ENCODE peak calls at places on chromosomes 11 and 22, in ten cellular contexts. X is upper lobe of right lung, K is IMR-90, B is left ventricle myocardium inferior, U is RWPE1, J is psoas muscle, G is HL-60, P is cardiac muscle cell, Z is tibial nerve, F is SK-N-SH. O is an unnamed sample.

GRCh38 chr11:17765381-17766359 is 31.1 kb downstream of the KCNC1 start:
- DNase-seq in U (no peak), B (no peak), G (no peak), J (no peak), X (peak), K (peak), Z (no peak), F (peak), P (no peak), O (no peak)

GRCh38 chr22:23119492-23120414 is 22.0 kb downstream of the RSPH14 start:
- DNase-seq in Z (no peak), B (no peak), K (no peak), F (no peak), G (no peak), X (no peak), U (no peak), J (no peak), P (no peak), O (no peak)

GRCh38 chr11:5040876-5041275 is 5.5 kb upstream of the OR52J3 start:
- DNase-seq in K (no peak), B (no peak), F (no peak), Z (no peak), X (no peak), G (no peak), U (no peak), P (no peak), J (no peak), O (no peak)

GRCh38 chr11:107265591-107265990 is 192.0 kb downstream of the CWF19L2 start:
- DNase-seq in G (no peak), J (no peak), P (no peak), Z (no peak), U (no peak), K (no peak), B (no peak), X (no peak), F (no peak), O (no peak)

GRCh38 chr11:74532496-74533246 is 39.1 kb upstream of the LIPT2 start:
- DNase-seq in B (no peak), Z (no peak), P (no peak), G (no peak), K (no peak), X (no peak), F (no peak), U (peak), J (no peak), O (no peak)

GRCh38 chr11:46489668-46490560 is 98.3 kb upstream of the CHRM4 start:
- DNase-seq in J (no peak), K (peak), X (no peak), Z (no peak), F (peak), U (peak), G (peak), P (peak), B (no peak), O (no peak)

GRCh38 chr11:61075891-61076290 is 26.4 kb upstream of the CD5 start:
- DNase-seq in G (no peak), Z (no peak), B (no peak), P (peak), X (no peak), U (peak), F (no peak), K (peak), J (no peak), O (no peak)

GRCh38 chr11:67463680-67464410 is 5.2 kb downstream of the TMEM134 start:
- DNase-seq in K (no peak), X (peak), P (no peak), F (peak), U (peak), J (peak), G (peak), B (peak), Z (peak), O (peak)

GRCh38 chr11:80993561-80993960 is 1552.7 kb upstream of the TENM4 start:
- DNase-seq in Z (no peak), U (no peak), K (no peak), G (no peak), P (peak), J (no peak), X (no peak), B (no peak), F (no peak), O (no peak)

GRCh38 chr11:123526918-123527317 is 96.8 kb downstream of the GRAMD1B start:
- DNase-seq in U (no peak), F (no peak), K (no peak), J (no peak), Z (no peak), B (no peak), P (no peak), G (no peak), X (no peak), O (no peak)

GRCh38 chr22:39463277-39463676 is 6.5 kb downstream of the MGAT3 start:
- DNase-seq in B (no peak), F (no peak), U (no peak), X (no peak), J (no peak), K (no peak), Z (no peak), G (no peak), P (no peak), O (no peak)

GRCh38 chr11:78213526-78214330 is 25.0 kb downstream of the USP35 start:
- DNase-seq in K (no peak), F (no peak), X (no peak), Z (no peak), B (peak), G (no peak), P (no peak), U (no peak), J (no peak), O (no peak)

GRCh38 chr11:2474059-2474901 is 29.5 kb downstream of the KCNQ1 start:
- DNase-seq in U (no peak), P (no peak), G (no peak), B (peak), K (no peak), J (no peak), F (no peak), X (peak), Z (no peak), O (no peak)

GRCh38 chr11:20015529-20016427 is 144.5 kb downstream of the DBX1 start:
- DNase-seq in G (no peak), X (no peak), U (no peak), K (no peak), B (no peak), J (no peak), P (peak), F (no peak), Z (no peak), O (peak)

GRCh38 chr11:1643146-1643690 is 13.6 kb downstream of the KRTAP5-5 start:
- DNase-seq in U (no peak), J (no peak), P (no peak), K (no peak), Z (no peak), G (no peak), F (no peak), X (no peak), B (no peak), O (no peak)

GRCh38 chr11:103987631-103988594 is 48.5 kb upstream of the DDI1 start:
- DNase-seq in F (no peak), P (peak), J (no peak), U (peak), Z (no peak), B (no peak), K (peak), X (no peak), G (no peak), O (no peak)

GRCh38 chr22:44617828-44618227 is 84.2 kb upstream of the PRR5 start:
- DNase-seq in K (no peak), G (no peak), F (no peak), B (no peak), P (no peak), Z (no peak), U (no peak), X (no peak), J (no peak), O (no peak)

GRCh38 chr11:46456269-46456668 is 64.7 kb upstream of the CHRM4 start:
- DNase-seq in J (no peak), Z (no peak), G (no peak), X (no peak), K (no peak), P (no peak), U (no peak), F (no peak), B (no peak), O (no peak)

GRCh38 chr11:78647266-78647915 is 72.7 kb upstream of the NARS2 start:
- DNase-seq in J (no peak), G (no peak), P (no peak), B (no peak), Z (no peak), K (no peak), F (peak), X (no peak), U (no peak), O (no peak)

GRCh38 chr11:17991799-17992433 is 20.9 kb downstream of the SERGEF start:
- DNase-seq in B (no peak), X (no peak), U (peak), J (no peak), Z (no peak), P (peak), G (peak), F (peak), K (peak), O (peak)

GRCh38 chr22:42697542-42698013 is 23.1 kb downstream of the A4GALT start:
- DNase-seq in Z (no peak), U (peak), P (peak), K (peak), J (peak), B (peak), F (no peak), G (no peak), X (no peak), O (peak)

GRCh38 chr22:28116261-28116673 is 197.2 kb upstream of the PITPNB start:
- DNase-seq in G (no peak), J (peak), Z (no peak), F (no peak), K (peak), B (peak), P (peak), X (no peak), U (peak), O (peak)

GRCh38 chr22:24474221-24474620 is 20.9 kb upstream of the UPB1 start:
- DNase-seq in F (no peak), K (peak), P (peak), U (peak), X (no peak), G (no peak), B (no peak), J (no peak), Z (no peak), O (no peak)

GRCh38 chr11:7534030-7534378 is 20.2 kb downstream of the PPFIBP2 start:
- DNase-seq in U (no peak), J (no peak), F (no peak), Z (no peak), G (no peak), B (no peak), P (no peak), K (no peak), X (no peak), O (no peak)

GRCh38 chr11:103338621-103339484 is 229.6 kb downstream of the DYNC2H1 start:
- DNase-seq in U (no peak), F (no peak), G (no peak), X (no peak), Z (no peak), K (peak), P (peak), B (no peak), J (no peak), O (no peak)

GRCh38 chr11:65903068-65903481 is 2.9 kb upstream of the FOSL1 start:
- DNase-seq in F (no peak), B (no peak), G (no peak), K (peak), P (peak), X (no peak), Z (no peak), J (no peak), U (peak), O (no peak)

DNA sequence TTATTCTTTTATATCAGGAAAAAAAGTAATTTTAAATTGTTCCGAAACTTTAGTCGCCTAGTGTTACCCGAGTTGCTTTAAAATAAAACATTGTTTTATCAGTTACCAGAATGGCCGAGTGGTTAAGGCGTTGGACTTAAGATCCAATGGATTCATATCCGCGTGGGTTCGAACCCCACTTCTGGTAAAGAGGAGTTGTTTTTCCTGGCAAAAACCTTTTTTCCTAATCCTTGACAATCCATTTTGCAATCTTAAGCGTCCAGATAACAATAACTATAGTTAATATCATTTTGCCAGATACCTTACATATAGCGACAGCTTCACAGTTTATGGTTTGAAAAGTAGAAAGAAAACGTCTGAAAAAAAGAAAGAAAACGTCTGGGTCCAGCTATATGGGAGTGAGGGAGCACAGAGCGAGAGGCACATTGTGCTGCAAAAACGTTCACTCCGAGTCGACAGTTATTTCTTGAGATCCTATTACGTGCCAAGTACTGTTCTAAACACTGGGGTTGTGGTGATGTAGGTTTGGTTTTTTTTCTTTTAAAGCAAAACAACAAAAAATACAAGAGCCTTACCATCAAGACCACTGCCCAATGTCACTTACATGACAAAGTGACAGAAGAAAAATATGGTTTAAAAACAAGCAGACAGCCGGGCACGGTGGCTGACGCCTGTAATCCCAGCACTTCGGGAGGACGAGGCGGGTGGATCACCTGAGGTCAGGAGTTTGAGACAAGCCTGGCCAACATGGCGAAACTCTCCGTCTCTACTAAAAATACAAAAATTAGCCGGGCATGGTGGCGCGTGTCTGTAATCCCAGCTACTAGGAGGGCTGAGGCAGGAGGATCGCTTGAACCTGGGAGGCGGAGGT is 40.5 kb downstream of the OR4D9 start:
- DNase-seq in K (peak), B (no peak), X (no peak), U (no peak), Z (no peak), F (peak), G (no peak), J (no peak), P (peak), O (peak)
- H3K27ac ChIP-seq in K (peak), B (peak), X (peak), U (no peak), Z (peak), F (peak), G (peak), J (peak), P (no peak), O (peak)

GRCh38 chr22:19038164-19038546 is 84.1 kb downstream of the DGCR2 start:
- DNase-seq in P (no peak), J (no peak), Z (no peak), G (no peak), K (no peak), F (no peak), U (no peak), X (no peak), B (no peak), O (no peak)

GRCh38 chr22:19037282-19038163 is 84.7 kb downstream of the DGCR2 start:
- DNase-seq in J (no peak), P (no peak), U (no peak), G (no peak), K (no peak), Z (no peak), F (no peak), X (peak), B (no peak), O (no peak)

GRCh38 chr22:19039796-19040580 is 82.2 kb downstream of the DGCR2 start:
- DNase-seq in K (no peak), F (no peak), J (no peak), Z (no peak), P (no peak), B (no peak), G (no peak), U (no peak), X (peak), O (no peak)

GRCh38 chr22:19039448-19039780 is 82.8 kb downstream of the DGCR2 start:
- DNase-seq in B (no peak), J (no peak), X (peak), Z (no peak), F (no peak), U (no peak), G (no peak), K (no peak), P (no peak), O (no peak)

DNA sequence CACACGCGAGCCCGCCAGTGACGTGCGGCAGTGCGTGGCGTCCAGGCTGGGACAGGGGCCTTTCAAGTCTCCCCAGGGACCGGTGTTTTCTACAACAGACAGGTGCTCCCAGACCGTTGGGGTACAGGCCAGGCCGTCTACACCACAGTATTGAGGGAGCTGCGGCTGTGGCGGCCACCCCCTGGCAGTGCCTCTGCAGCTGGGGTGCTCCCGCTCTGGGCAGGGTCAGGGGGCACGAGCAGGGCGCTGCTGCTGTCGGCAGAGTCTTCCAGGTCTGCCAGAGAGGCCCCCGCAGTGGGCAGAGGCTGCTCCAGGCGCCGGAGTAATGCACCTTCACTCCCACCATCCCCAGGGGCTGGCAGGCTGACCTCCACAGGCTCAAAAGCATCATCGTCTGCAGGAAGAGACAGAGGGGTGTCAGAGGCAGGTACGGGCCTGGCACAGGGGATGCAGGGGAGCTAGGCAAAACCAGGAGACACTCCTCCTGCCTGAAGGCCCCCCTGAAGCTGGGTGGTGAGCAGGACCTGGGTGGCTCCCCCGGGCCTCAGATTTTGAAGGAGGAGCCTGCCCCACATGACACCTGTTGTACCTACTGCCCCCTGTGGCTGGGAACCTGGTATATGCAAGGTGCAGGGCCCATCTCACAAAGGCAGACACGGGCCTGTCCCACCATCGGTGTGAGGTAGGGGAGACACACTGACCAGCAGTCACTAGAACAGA is 83.3 kb downstream of the DGCR2 start:
- DNase-seq in G (no peak), Z (no peak), U (no peak), F (no peak), P (no peak), K (no peak), J (no peak), X (peak), B (no peak), O (no peak)
- TF ChIP-seq CTCF in G (no peak), Z (no peak), U (no peak), F (no peak), P (no peak), K (no peak), J (no peak), X (no peak), B (no peak), O (no peak)

DNA sequence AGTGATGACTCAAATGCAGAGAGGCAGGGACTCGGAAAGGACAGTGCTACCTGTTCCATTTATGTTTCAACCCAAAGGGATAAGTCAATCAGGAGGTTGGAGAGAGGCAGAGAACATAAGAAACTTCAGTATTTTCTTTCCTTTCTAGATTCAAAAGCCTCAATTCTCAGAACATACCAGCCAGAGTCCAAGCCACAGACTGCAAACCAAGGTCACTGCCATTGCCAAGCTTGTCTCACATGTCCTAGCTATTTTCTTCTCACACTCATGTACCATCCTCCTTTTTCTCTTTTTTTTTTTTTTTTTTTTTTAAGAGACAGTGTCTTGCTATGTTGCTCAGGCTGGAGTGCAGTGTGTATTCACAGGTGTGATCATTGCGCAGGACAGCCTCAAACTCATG is 111.7 kb upstream of the AKIP1 start:
- DNase-seq in U (no peak), G (no peak), P (no peak), X (no peak), B (no peak), J (no peak), F (no peak), K (no peak), Z (no peak), O (peak)
- H3K27ac ChIP-seq in U (no peak), G (no peak), P (no peak), X (no peak), B (peak), J (no peak), F (no peak), K (no peak), Z (no peak), O (peak)

GRCh38 chr11:110463153-110463552 is 33.4 kb downstream of the FDX1 start:
- DNase-seq in B (peak), K (peak), J (peak), F (peak), Z (peak), P (peak), U (no peak), X (peak), G (peak), O (no peak)
- TF ChIP-seq CTCF in B (peak), K (peak), J (peak), F (peak), Z (peak), P (peak), U (peak), X (peak), G (peak), O (no peak)